ENCODE peak calls at places on chromosomes 1 and 21, in four cellular contexts. One of them, this sample, is unnamed.

GRCh38 chr1:181485276-181486097 is 2.2 kb downstream of the CACNA1E start:
- DNase-seq in EH: peak
- DNase-seq in AG20443: peak
- DNase-seq in NCI-H345: peak
- DNase-seq in this sample: peak

GRCh38 chr21:45419162-45419561 is 14.2 kb downstream of the COL18A1 start:
- DNase-seq in EH: no peak
- DNase-seq in AG20443: no peak
- DNase-seq in NCI-H345: no peak
- DNase-seq in this sample: no peak

GRCh38 chr1:202551683-202552082 is 158.6 kb downstream of the SYT2 start:
- DNase-seq in EH: no peak
- DNase-seq in AG20443: no peak
- DNase-seq in NCI-H345: no peak
- DNase-seq in this sample: peak

GRCh38 chr1:192539450-192540132 is 36.0 kb upstream of the RGS1 start:
- DNase-seq in EH: peak
- DNase-seq in AG20443: peak
- DNase-seq in NCI-H345: no peak
- DNase-seq in this sample: no peak

GRCh38 chr1:46996659-46997281 is 26.7 kb upstream of the CYP4X1 start:
- DNase-seq in EH: no peak
- DNase-seq in AG20443: no peak
- DNase-seq in NCI-H345: no peak
- DNase-seq in this sample: no peak

GRCh38 chr1:159015440-159015909 is 5.8 kb downstream of the IFI16 start:
- DNase-seq in EH: peak
- DNase-seq in AG20443: peak
- DNase-seq in NCI-H345: no peak
- DNase-seq in this sample: no peak

GRCh38 chr1:201511925-201512539 is 5.1 kb upstream of the CSRP1 start:
- DNase-seq in EH: no peak
- DNase-seq in AG20443: peak
- DNase-seq in NCI-H345: no peak
- DNase-seq in this sample: peak

GRCh38 chr1:2148691-2149090 is 45.9 kb downstream of the FAAP20 start:
- DNase-seq in EH: no peak
- DNase-seq in AG20443: no peak
- DNase-seq in NCI-H345: no peak
- DNase-seq in this sample: no peak

GRCh38 chr1:210697185-210697584 is 368.5 kb downstream of the HHAT start:
- DNase-seq in EH: no peak
- DNase-seq in AG20443: no peak
- DNase-seq in NCI-H345: no peak
- DNase-seq in this sample: no peak

GRCh38 chr1:64363616-64364015 is 106.3 kb upstream of the CACHD1 start:
- DNase-seq in EH: no peak
- DNase-seq in AG20443: no peak
- DNase-seq in NCI-H345: no peak
- DNase-seq in this sample: peak

GRCh38 chr1:59290173-59290954 is 6.5 kb upstream of the FGGY start:
- DNase-seq in EH: peak
- DNase-seq in AG20443: peak
- DNase-seq in NCI-H345: peak
- DNase-seq in this sample: peak

GRCh38 chr1:59505596-59506028 is 208.7 kb downstream of the FGGY start:
- DNase-seq in EH: peak
- DNase-seq in AG20443: no peak
- DNase-seq in NCI-H345: peak
- DNase-seq in this sample: peak

GRCh38 chr1:234616644-234617043 is 6.7 kb upstream of the IRF2BP2 start:
- DNase-seq in EH: peak
- DNase-seq in AG20443: no peak
- DNase-seq in NCI-H345: no peak
- DNase-seq in this sample: peak

GRCh38 chr1:160247053-160247452 is 15.3 kb downstream of the DCAF8 start:
- DNase-seq in EH: no peak
- DNase-seq in AG20443: no peak
- DNase-seq in NCI-H345: no peak
- DNase-seq in this sample: no peak

GRCh38 chr1:230851291-230851691 is 17.0 kb downstream of the C1orf198 start:
- DNase-seq in EH: peak
- DNase-seq in AG20443: peak
- DNase-seq in NCI-H345: no peak
- DNase-seq in this sample: no peak

GRCh38 chr1:112803906-112804762 is 89.0 kb upstream of the PPM1J start:
- DNase-seq in EH: peak
- DNase-seq in AG20443: peak
- DNase-seq in NCI-H345: peak
- DNase-seq in this sample: peak

GRCh38 chr1:168476588-168477379 is 67.0 kb downstream of the XCL2 start:
- DNase-seq in EH: no peak
- DNase-seq in AG20443: no peak
- DNase-seq in NCI-H345: peak
- DNase-seq in this sample: no peak

GRCh38 chr1:927234-927633 is 3.5 kb downstream of the SAMD11 start:
- DNase-seq in EH: no peak
- DNase-seq in AG20443: no peak
- DNase-seq in NCI-H345: no peak
- DNase-seq in this sample: no peak

GRCh38 chr21:42097860-42098259 is 26.7 kb downstream of the UMODL1 start:
- DNase-seq in EH: peak
- DNase-seq in AG20443: peak
- DNase-seq in NCI-H345: peak
- DNase-seq in this sample: peak

GRCh38 chr1:110291241-110292030 is 47.7 kb upstream of the RBM15 start:
- DNase-seq in EH: peak
- DNase-seq in AG20443: peak
- DNase-seq in NCI-H345: no peak
- DNase-seq in this sample: peak

GRCh38 chr1:188769181-188769580 is 1708.5 kb downstream of the BRINP3 start:
- DNase-seq in EH: no peak
- DNase-seq in AG20443: no peak
- DNase-seq in NCI-H345: no peak
- DNase-seq in this sample: no peak

GRCh38 chr1:1359668-1360468 is 1.5 kb upstream of the MXRA8 start:
- DNase-seq in EH: peak
- DNase-seq in AG20443: peak
- DNase-seq in NCI-H345: no peak
- DNase-seq in this sample: no peak

GRCh38 chr1:209756608-209757445 is 974 bp downstream of the TRAF3IP3 start:
- DNase-seq in EH: no peak
- DNase-seq in AG20443: no peak
- DNase-seq in NCI-H345: no peak
- DNase-seq in this sample: no peak

GRCh38 chr21:29979043-29979442 is 39.2 kb upstream of the GRIK1 start:
- DNase-seq in EH: no peak
- DNase-seq in AG20443: no peak
- DNase-seq in NCI-H345: no peak
- DNase-seq in this sample: no peak